ENCODE peak calls at places on chromosome 14, in nine cellular contexts. Z is stomach, T is heart right ventricle, O is A549, V is body of pancreas, X is mucosa of descending colon, J is sigmoid colon, G is tibial artery, W is gastrocnemius medialis. Q is an unnamed sample. For H3K4me1, the result is how much of the 10 kb centered on the place peaks cover.

GRCh38 chr14:76067536-76067935 is 82.0 kb downstream of the IFT43 start:
- DNase-seq in X (no peak), W (no peak), Z (no peak), J (no peak), T (no peak), V (no peak), G (no peak), O (no peak), Q (no peak)

GRCh38 chr14:105205718-105206208 is 24.7 kb upstream of the NUDT14 start:
- DNase-seq in O (no peak), J (no peak), X (no peak), Z (peak), T (peak), W (no peak), G (no peak), V (no peak), Q (no peak)

GRCh38 chr14:69922198-69922597 is 43.0 kb downstream of the SMOC1 start:
- DNase-seq in T (no peak), Z (no peak), W (no peak), O (no peak), V (no peak), X (no peak), J (no peak), G (no peak), Q (no peak)

GRCh38 chr14:45939572-45939971 is 686.6 kb upstream of the MIS18BP1 start:
- DNase-seq in G (no peak), T (no peak), O (no peak), X (no peak), W (no peak), Z (no peak), J (no peak), V (no peak), Q (no peak)

GRCh38 chr14:68148276-68148675 is 328.7 kb downstream of the RAD51B start:
- DNase-seq in V (no peak), Z (no peak), X (no peak), G (no peak), J (no peak), O (no peak), W (no peak), T (no peak), Q (no peak)

GRCh38 chr14:24196071-24197061 is 1.1 kb upstream of the TM9SF1 start:
- DNase-seq in O (no peak), W (no peak), G (no peak), Z (no peak), T (no peak), J (no peak), X (no peak), V (no peak), Q (no peak)

GRCh38 chr14:102671410-102671809 is 79.0 kb downstream of the RCOR1 start:
- DNase-seq in X (no peak), Z (no peak), T (no peak), O (no peak), W (no peak), J (no peak), G (no peak), V (no peak), Q (no peak)

GRCh38 chr14:28101992-28102391 is 664.6 kb upstream of the FOXG1 start:
- DNase-seq in J (no peak), G (no peak), Z (no peak), X (no peak), W (no peak), T (no peak), V (no peak), O (no peak), Q (no peak)

GRCh38 chr14:29749327-29749726 is 178.3 kb downstream of the PRKD1 start:
- DNase-seq in O (no peak), V (no peak), G (no peak), W (no peak), Z (no peak), T (no peak), X (no peak), J (no peak), Q (no peak)

GRCh38 chr14:54564071-54564798 is 2.7 kb upstream of the SAMD4A start:
- DNase-seq in V (no peak), T (no peak), O (peak), Z (no peak), W (no peak), J (no peak), G (no peak), X (no peak), Q (no peak)

GRCh38 chr14:71638523-71639196 is 293.6 kb upstream of the RGS6 start:
- DNase-seq in O (no peak), V (no peak), T (no peak), G (no peak), X (no peak), Z (no peak), J (no peak), W (no peak), Q (no peak)

GRCh38 chr14:65213316-65213715 is 111.0 kb upstream of the MAX start:
- DNase-seq in O (no peak), J (no peak), W (no peak), X (no peak), Z (no peak), G (no peak), T (no peak), V (no peak), Q (no peak)

GRCh38 chr14:65211341-65211987 is 109.1 kb upstream of the MAX start:
- DNase-seq in G (no peak), X (no peak), Z (no peak), V (no peak), W (no peak), O (no peak), T (no peak), J (no peak), Q (no peak)

GRCh38 chr14:65210827-65211192 is 108.5 kb upstream of the MAX start:
- DNase-seq in O (no peak), V (no peak), X (no peak), T (no peak), G (no peak), J (no peak), W (no peak), Z (no peak), Q (no peak)

GRCh38 chr14:65210118-65210826 is 108.0 kb upstream of the MAX start:
- DNase-seq in G (no peak), W (no peak), T (no peak), O (no peak), X (no peak), J (no peak), Z (no peak), V (no peak), Q (no peak)

GRCh38 chr14:65214741-65215140 is 112.4 kb upstream of the MAX start:
- DNase-seq in Z (no peak), X (no peak), G (no peak), J (no peak), T (no peak), V (no peak), O (no peak), W (no peak), Q (no peak)
- H3K4me3 ChIP-seq in Z (no peak), X (no peak), G (no peak), J (no peak), T (no peak), V (no peak), O (no peak), W (no peak), Q (no peak)

DNA sequence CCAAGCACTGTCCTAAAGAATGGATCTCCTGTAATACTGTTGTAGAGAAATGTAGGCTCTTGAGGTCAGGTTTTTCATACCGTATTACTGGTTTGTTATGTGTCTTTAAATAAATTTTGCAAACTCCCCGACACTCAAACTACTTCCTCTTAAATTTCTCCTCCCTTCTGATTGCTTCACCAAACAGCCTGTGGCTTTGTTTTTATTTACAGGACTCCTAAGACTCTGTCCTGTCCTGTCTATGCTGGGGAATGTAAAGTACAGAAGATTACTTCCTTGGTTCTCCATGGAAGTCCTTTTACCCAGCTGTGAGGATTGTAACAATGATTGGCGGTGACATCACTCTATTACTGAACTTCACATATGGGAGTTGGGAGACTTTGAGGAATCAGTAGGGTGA is 873.5 kb downstream of the DIO2 start:
- DNase-seq in X (no peak), O (no peak), G (no peak), Z (no peak), W (no peak), V (no peak), J (no peak), T (no peak), Q (no peak)
- TF ChIP-seq CTCF in X (no peak), O (no peak), G (no peak), Z (no peak), W (no peak), V (no peak), J (no peak), T (no peak), Q (no peak)

GRCh38 chr14:97187916-97188315 is 390.7 kb downstream of the VRK1 start:
- DNase-seq in Z (no peak), W (no peak), X (no peak), T (no peak), J (no peak), G (no peak), O (no peak), V (no peak), Q (no peak)
- H3K4me1 ChIP-seq in Z (under half), W (under half), X (under half), T (under half), J (under half), G (under half), O (under half), V (under half), Q (under half)

DNA sequence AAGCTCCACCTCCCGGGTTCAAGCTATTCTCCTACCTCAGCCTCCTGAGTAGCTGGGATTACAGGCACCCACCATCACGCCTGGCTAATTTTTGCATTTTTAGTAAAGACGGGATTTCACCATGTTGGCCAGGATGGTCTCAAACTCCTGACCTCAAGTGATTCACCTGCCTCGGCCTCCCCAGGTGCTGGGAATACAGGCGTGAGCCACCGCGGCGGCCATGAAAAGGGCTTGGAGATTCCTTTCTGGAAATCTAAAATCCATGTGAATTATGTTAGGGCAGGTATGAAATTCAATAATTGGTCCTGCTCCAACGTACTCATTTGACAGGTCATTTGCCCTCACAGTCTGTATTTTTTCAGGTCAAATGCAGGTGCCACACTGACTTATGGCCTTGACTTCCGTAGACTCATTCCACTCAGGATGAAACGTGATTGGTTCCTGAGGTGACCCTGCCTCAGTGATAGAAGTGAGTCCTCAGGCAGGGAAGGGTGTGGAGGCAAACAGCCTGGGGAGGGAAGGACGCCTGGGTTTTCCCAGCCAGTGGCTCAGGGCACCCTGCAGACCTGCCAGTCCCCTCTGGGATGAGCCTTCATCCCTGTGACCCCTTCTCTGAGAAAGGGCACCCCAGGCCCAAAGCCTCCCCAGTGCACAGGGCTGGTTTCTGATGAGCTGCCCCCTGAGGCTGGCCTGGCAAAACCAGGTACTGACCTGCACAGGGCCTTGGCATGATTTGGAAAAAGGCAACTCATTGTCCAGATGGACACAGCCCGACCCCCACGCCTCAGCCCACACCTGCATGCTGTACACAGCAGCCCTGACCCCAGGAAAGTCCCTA is 48.7 kb downstream of the PSMA6 start:
- DNase-seq in J (peak), O (no peak), Z (no peak), T (no peak), W (no peak), X (peak), G (no peak), V (no peak), Q (no peak)
- H3K4me3 ChIP-seq in J (peak), O (peak), Z (peak), T (no peak), W (peak), X (no peak), G (peak), V (no peak), Q (no peak)

GRCh38 chr14:78566017-78566858 is 396.1 kb downstream of the NRXN3 start:
- DNase-seq in W (peak), G (peak), O (peak), X (peak), J (peak), V (peak), T (peak), Z (peak), Q (peak)
- TF ChIP-seq CTCF in W (peak), G (peak), O (peak), X (peak), J (peak), V (peak), T (peak), Z (peak), Q (peak)

GRCh38 chr14:95513261-95513660 is 3.2 kb downstream of the SYNE3 start:
- DNase-seq in Z (no peak), J (no peak), T (no peak), W (no peak), G (no peak), O (no peak), V (no peak), X (no peak), Q (no peak)
- H3K4me1 ChIP-seq in Z (under half), J (under half), T (under half), W (half or more), G (under half), O (under half), V (under half), X (under half), Q (under half)

Q was measured in lung.